ENCODE peak calls at places on chromosomes 1 and 21, in four cellular contexts. K is CD8-positive, alpha-beta memory T cell; U is HCT116; C is stomach. L is an unnamed sample.

GRCh38 chr1:7252411-7253117 is 467.3 kb downstream of the CAMTA1 start:
- DNase-seq in K (no peak), U (no peak), C (no peak), L (no peak)

GRCh38 chr1:208793946-208794345 is 549.8 kb upstream of the PLXNA2 start:
- DNase-seq in K (no peak), U (no peak), C (no peak), L (no peak)

GRCh38 chr1:29361686-29362085 is 125.4 kb downstream of the PTPRU start:
- DNase-seq in K (no peak), U (no peak), C (no peak), L (no peak)

GRCh38 chr1:35691080-35691479 is 27.6 kb downstream of the C1orf216 start:
- DNase-seq in K (no peak), U (no peak), C (no peak), L (no peak)

GRCh38 chr1:232820431-232820830 is 15.2 kb downstream of the MAP10 start:
- DNase-seq in K (no peak), U (no peak), C (no peak), L (no peak)

GRCh38 chr1:60935599-60935990 is 146.8 kb upstream of the NFIA start:
- DNase-seq in K (no peak), U (no peak), C (no peak), L (no peak)

GRCh38 chr1:57475366-57475765 is 51.5 kb upstream of the DAB1 start:
- DNase-seq in K (no peak), U (no peak), C (no peak), L (no peak)

GRCh38 chr1:56758135-56758534 is 61.1 kb downstream of the FYB2 start:
- DNase-seq in K (no peak), U (peak), C (peak), L (no peak)

GRCh38 chr1:213940947-213941346 is 46.8 kb upstream of the PROX1 start:
- DNase-seq in K (no peak), U (no peak), C (no peak), L (no peak)

GRCh38 chr1:52602328-52603300 is at the start of gene GPX7:
- DNase-seq in K (peak), U (no peak), C (peak), L (peak)

GRCh38 chr1:64042331-64043100 is 160.9 kb upstream of the UBE2U start:
- DNase-seq in K (no peak), U (no peak), C (peak), L (peak)

GRCh38 chr1:106113851-106114250 is 942.6 kb upstream of the PRMT6 start:
- DNase-seq in K (no peak), U (no peak), C (no peak), L (no peak)

GRCh38 chr1:212437179-212437798 is 4.6 kb downstream of the NENF start:
- DNase-seq in K (no peak), U (no peak), C (no peak), L (no peak)

GRCh38 chr1:233945979-233946378 is 41.5 kb downstream of the SLC35F3 start:
- DNase-seq in K (no peak), U (no peak), C (no peak), L (no peak)

GRCh38 chr1:86472165-86472564 is 3.4 kb downstream of the CLCA1 start:
- DNase-seq in K (no peak), U (no peak), C (no peak), L (no peak)

GRCh38 chr1:38990401-38990745 is 703 bp upstream of the AKIRIN1 start:
- DNase-seq in K (no peak), U (no peak), C (no peak), L (no peak)

GRCh38 chr1:90504509-90504908 is 212.6 kb downstream of the BARHL2 start:
- DNase-seq in K (no peak), U (no peak), C (no peak), L (no peak)

GRCh38 chr1:245585252-245585959 is 430.6 kb downstream of the KIF26B start:
- DNase-seq in K (no peak), U (no peak), C (no peak), L (no peak)

GRCh38 chr1:159869173-159869572 is 6.7 kb upstream of the VSIG8 start:
- DNase-seq in K (no peak), U (peak), C (no peak), L (no peak)

GRCh38 chr1:155983191-155984023 is 5.1 kb upstream of the ARHGEF2 start:
- DNase-seq in K (no peak), U (peak), C (no peak), L (no peak)

GRCh38 chr1:167926486-167926997 is 9.9 kb upstream of the DCAF6 start:
- DNase-seq in K (no peak), U (no peak), C (peak), L (no peak)

GRCh38 chr1:17319561-17320350 is 11.8 kb downstream of the PADI4 start:
- DNase-seq in K (no peak), U (no peak), C (no peak), L (no peak)

GRCh38 chr21:33951276-33952178 is 35.9 kb upstream of the ATP5PO start:
- DNase-seq in K (no peak), U (no peak), C (no peak), L (no peak)

GRCh38 chr1:108121361-108122143 is 78.6 kb downstream of the SLC25A24 start:
- DNase-seq in K (no peak), U (no peak), C (no peak), L (no peak)

GRCh38 chr1:94622757-94623156 is 81.2 kb upstream of the F3 start:
- DNase-seq in K (no peak), U (peak), C (no peak), L (no peak)

GRCh38 chr1:85623061-85623471 is 42.5 kb downstream of the CCN1 start:
- DNase-seq in K (no peak), U (no peak), C (no peak), L (no peak)

GRCh38 chr1:22231995-22232690 is 89.2 kb upstream of the WNT4 start:
- DNase-seq in K (no peak), U (no peak), C (no peak), L (no peak)

GRCh38 chr1:2148691-2149090 is 45.9 kb downstream of the FAAP20 start:
- DNase-seq in K (peak), U (no peak), C (peak), L (no peak)

GRCh38 chr1:199859525-199859924 is 168.0 kb upstream of the NR5A2 start:
- DNase-seq in K (no peak), U (no peak), C (no peak), L (no peak)

GRCh38 chr1:84598418-84598817 is 24.2 kb upstream of the CTBS start:
- DNase-seq in K (no peak), U (no peak), C (no peak), L (no peak)

GRCh38 chr1:91120915-91121314 is 99.1 kb upstream of the ZNF644 start:
- DNase-seq in K (no peak), U (no peak), C (no peak), L (no peak)

GRCh38 chr1:116020668-116021272 is 44.5 kb downstream of the SLC22A15 start:
- DNase-seq in K (peak), U (peak), C (peak), L (peak)

GRCh38 chr1:236963920-236964319 is 40.3 kb downstream of the MT1HL1 start:
- DNase-seq in K (no peak), U (no peak), C (no peak), L (no peak)

GRCh38 chr1:33330906-33331305 is 10.0 kb upstream of the A3GALT2 start:
- DNase-seq in K (no peak), U (no peak), C (no peak), L (no peak)

GRCh38 chr1:28236656-28237331 is 870 bp downstream of the ATP5IF1 start:
- DNase-seq in K (no peak), U (no peak), C (no peak), L (no peak)

GRCh38 chr1:41496080-41497055 is 11.9 kb upstream of the EDN2 start:
- DNase-seq in K (no peak), U (peak), C (peak), L (no peak)

GRCh38 chr1:51320967-51321923 is 9.1 kb downstream of the TTC39A start:
- DNase-seq in K (no peak), U (no peak), C (no peak), L (no peak)

GRCh38 chr1:4561213-4561612 is 93.2 kb upstream of the AJAP1 start:
- DNase-seq in K (no peak), U (no peak), C (no peak), L (no peak)

DNA sequence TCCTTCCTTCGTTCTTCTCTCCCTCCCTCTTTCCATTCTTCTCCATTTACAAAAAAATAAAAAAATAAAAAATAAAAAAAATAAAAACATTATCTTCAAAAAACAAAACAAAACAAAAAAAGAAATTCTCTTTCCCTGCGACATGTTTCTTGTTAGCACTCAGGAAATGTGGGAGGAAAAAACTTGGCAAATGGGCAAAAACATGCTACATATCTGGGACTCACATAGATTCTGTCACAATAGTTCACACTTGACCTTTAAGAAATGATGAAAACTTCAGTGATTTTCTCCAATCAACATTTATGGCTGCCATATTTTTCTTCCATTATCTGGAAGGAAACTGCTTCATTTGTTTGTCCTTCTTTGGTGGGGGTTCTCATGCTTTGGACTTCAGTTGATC is 109.3 kb downstream of the PRKAB2 start:
- DNase-seq in K (no peak), U (no peak), C (no peak), L (no peak)
- H3K27ac ChIP-seq in K (no peak), U (no peak), C (no peak), L (no peak)

DNA sequence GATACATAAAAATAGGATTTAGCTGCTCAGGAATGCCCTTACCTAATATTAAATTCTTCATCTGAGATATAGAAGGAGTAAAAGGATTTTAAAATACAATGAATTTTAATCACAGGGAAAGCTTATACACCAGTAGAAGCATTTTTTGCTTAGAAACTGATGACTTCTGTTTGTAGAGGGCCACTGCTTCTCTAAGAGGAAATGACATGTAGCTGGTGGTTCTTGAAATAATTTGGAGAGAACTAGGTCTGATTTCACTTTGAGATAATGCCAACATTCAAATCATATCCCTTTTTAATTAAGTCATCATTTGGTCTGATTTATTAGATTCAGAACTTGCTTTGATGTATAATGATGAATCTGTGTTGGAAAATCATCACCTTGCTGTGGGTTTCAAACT is 166.6 kb upstream of the SGIP1 start:
- DNase-seq in K (no peak), U (no peak), C (no peak), L (no peak)
- H3K27ac ChIP-seq in K (no peak), U (no peak), C (no peak), L (no peak)

GRCh38 chr1:24875257-24875656 is 54.8 kb downstream of the RUNX3 start:
- DNase-seq in K (no peak), U (no peak), C (no peak), L (no peak)

GRCh38 chr1:24873148-24873547 is 56.9 kb downstream of the RUNX3 start:
- DNase-seq in K (no peak), U (no peak), C (no peak), L (no peak)

GRCh38 chr1:24874056-24874455 is 56.0 kb downstream of the RUNX3 start:
- DNase-seq in K (no peak), U (no peak), C (no peak), L (no peak)

GRCh38 chr1:24874611-24875225 is 55.4 kb downstream of the RUNX3 start:
- DNase-seq in K (no peak), U (no peak), C (no peak), L (no peak)

GRCh38 chr1:24875976-24876609 is 54.0 kb downstream of the RUNX3 start:
- DNase-seq in K (no peak), U (no peak), C (no peak), L (no peak)
- H3K27ac ChIP-seq in K (no peak), U (no peak), C (no peak), L (no peak)

GRCh38 chr1:210342986-210343780 is 14.5 kb downstream of the HHAT start:
- DNase-seq in K (no peak), U (no peak), C (no peak), L (no peak)
- H3K27ac ChIP-seq in K (no peak), U (no peak), C (no peak), L (no peak)

GRCh38 chr1:23524163-23524562 is 6.9 kb downstream of the E2F2 start:
- DNase-seq in K (no peak), U (no peak), C (no peak), L (no peak)
- H3K27ac ChIP-seq in K (no peak), U (no peak), C (peak), L (no peak)

DNA sequence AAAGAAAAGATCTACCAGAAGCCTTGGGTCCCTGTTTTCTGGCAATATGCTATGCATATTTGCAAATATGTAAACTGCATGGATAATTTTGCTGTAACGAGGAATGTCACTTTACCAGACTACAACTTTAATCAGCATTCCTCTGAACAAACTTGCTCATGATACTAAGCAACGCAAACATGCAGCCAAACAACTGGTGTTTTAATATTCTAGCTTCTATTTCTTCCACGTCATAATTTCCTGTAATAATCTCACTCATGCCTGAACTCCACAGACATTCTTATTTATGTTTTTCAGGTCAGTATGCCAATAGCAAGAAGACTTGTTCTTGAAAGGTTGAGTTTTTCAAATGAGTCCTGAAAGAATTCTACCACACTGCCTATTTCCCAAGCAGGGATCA is 114.2 kb downstream of the SIM2 start:
- DNase-seq in K (no peak), U (no peak), C (no peak), L (no peak)
- H3K27ac ChIP-seq in K (no peak), U (no peak), C (no peak), L (no peak)

GRCh38 chr1:183058835-183059234 is 35.6 kb downstream of the LAMC1 start:
- DNase-seq in K (no peak), U (no peak), C (no peak), L (no peak)
- H3K27ac ChIP-seq in K (no peak), U (no peak), C (no peak), L (no peak)

GRCh38 chr1:226362891-226363447 is 44.9 kb downstream of the PARP1 start:
- DNase-seq in K (no peak), U (no peak), C (no peak), L (no peak)

GRCh38 chr1:226357416-226357815 is 48.5 kb upstream of the LIN9 start:
- DNase-seq in K (no peak), U (no peak), C (no peak), L (no peak)

GRCh38 chr1:226364129-226364899 is 43.6 kb downstream of the PARP1 start:
- DNase-seq in K (no peak), U (no peak), C (no peak), L (no peak)

GRCh38 chr1:226362346-226362745 is 45.5 kb downstream of the PARP1 start:
- DNase-seq in K (no peak), U (no peak), C (no peak), L (no peak)

GRCh38 chr1:226360106-226360746 is 47.7 kb downstream of the PARP1 start:
- DNase-seq in K (no peak), U (no peak), C (no peak), L (no peak)
- H3K27ac ChIP-seq in K (no peak), U (no peak), C (no peak), L (no peak)

GRCh38 chr1:244212219-244212618 is 161.1 kb downstream of the ZBTB18 start:
- DNase-seq in K (no peak), U (no peak), C (no peak), L (no peak)
- H3K27ac ChIP-seq in K (no peak), U (no peak), C (no peak), L (no peak)

DNA sequence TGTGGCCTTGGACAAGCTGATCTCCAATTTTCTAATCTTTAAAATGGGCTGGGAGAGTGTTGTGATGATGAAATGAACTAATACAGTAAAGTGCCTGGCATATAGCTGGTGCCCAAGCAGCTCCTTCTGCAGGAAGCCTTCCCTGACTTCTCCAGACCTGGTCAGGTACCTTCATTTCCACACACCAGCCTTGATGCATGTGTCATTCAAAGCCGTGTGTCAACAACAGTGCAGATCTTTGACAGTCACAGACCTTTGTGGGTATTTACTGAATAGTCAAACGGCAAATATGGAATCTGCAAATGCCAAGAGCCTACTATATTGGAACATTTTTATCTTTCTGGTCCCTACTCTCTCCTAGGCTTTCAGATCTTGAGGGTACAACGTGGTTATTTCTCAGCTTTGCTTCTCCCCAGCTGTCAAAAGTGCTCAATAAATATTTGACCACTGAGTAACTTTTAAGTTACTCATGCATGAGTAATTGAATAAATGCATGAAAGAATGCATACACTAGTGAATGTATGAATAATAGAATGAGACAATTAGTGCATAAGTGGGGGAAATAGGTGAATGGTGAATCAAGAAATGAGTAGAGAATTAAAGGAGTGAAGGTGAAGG is 75.4 kb downstream of the MDM4 start:
- DNase-seq in K (no peak), U (no peak), C (no peak), L (no peak)
- H3K27ac ChIP-seq in K (no peak), U (no peak), C (no peak), L (no peak)